ENCODE peak calls at places on chromosomes 1 and 21, in nine cellular contexts. G, S, Y, W, K, V, P, U and J are unnamed samples.

GRCh38 chr1:118949317-118949716 is 38.8 kb downstream of the TBX15 start:
- DNase-seq in P (peak; percentile 29), W (no peak), G (no peak), K (no peak), V (no peak), U (no peak), Y (no peak), S (peak; percentile 64), J (no peak)

GRCh38 chr1:107993920-107994319 is 28.9 kb upstream of the VAV3 start:
- DNase-seq in Y (no peak), K (no peak), U (no peak), V (no peak), G (no peak), P (no peak), W (no peak), S (no peak), J (no peak)

GRCh38 chr1:193183019-193183643 is 3.3 kb downstream of the B3GALT2 start:
- DNase-seq in U (no peak), P (no peak), W (peak; percentile 71), G (no peak), K (no peak), Y (no peak), V (no peak), S (no peak), J (peak; percentile 75)

GRCh38 chr1:174534789-174535188 is 87.0 kb downstream of the GPR52 start:
- DNase-seq in W (peak; percentile 82), G (no peak), U (no peak), S (no peak), P (no peak), V (no peak), K (no peak), Y (no peak), J (no peak)

GRCh38 chr1:35049116-35049515 is 17.4 kb upstream of the ZMYM6 start:
- DNase-seq in V (no peak), U (no peak), G (no peak), S (no peak), W (no peak), P (no peak), K (no peak), Y (no peak), J (no peak)

GRCh38 chr1:206448471-206448870 is 21.8 kb upstream of the IKBKE start:
- DNase-seq in G (no peak), P (no peak), U (no peak), V (no peak), K (no peak), W (no peak), Y (no peak), S (no peak), J (no peak)

GRCh38 chr1:101178688-101179491 is 57.9 kb upstream of the S1PR1 start:
- DNase-seq in G (no peak), K (no peak), W (no peak), V (no peak), S (no peak), Y (no peak), U (peak; percentile 17), P (no peak), J (no peak)

GRCh38 chr1:19738106-19738505 is 61.6 kb downstream of the TMCO4 start:
- DNase-seq in W (no peak), Y (peak; percentile 39), S (no peak), K (no peak), P (no peak), V (no peak), U (no peak), G (no peak), J (no peak)

GRCh38 chr1:224459051-224459450 is 24.5 kb upstream of the WDR26 start:
- DNase-seq in V (no peak), W (no peak), Y (no peak), G (no peak), S (no peak), K (no peak), P (no peak), U (no peak), J (peak; percentile 52)

GRCh38 chr1:83996175-83996574 is 2.8 kb downstream of the TTLL7 start:
- DNase-seq in P (no peak), S (no peak), K (no peak), V (no peak), Y (no peak), G (no peak), U (no peak), W (peak; percentile 2), J (no peak)

GRCh38 chr1:147786536-147786935 is 26.1 kb upstream of the GJA5 start:
- DNase-seq in P (no peak), G (no peak), K (no peak), W (no peak), Y (no peak), V (no peak), S (no peak), U (no peak), J (no peak)

DNA sequence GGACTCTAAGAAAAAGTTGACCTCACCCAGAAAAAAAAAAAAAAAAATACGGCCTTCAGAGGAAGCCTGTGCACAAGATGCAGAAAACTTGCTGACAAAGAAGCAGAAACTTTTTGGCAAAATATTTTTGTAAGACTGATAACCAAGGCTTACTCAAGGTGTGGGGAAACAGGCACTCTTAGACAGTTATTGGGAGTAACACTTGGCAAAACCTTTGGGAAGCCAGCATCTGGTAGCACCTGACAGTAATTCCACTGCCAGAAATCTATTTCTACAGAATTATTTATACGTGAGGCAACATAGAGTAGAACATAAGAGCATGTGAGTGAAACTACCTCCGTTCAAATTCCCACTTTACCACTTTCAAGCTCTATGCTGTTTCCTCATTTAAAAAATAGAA is 22.4 kb downstream of the MRPL39 start:
- DNase-seq in V (no peak), S (no peak), U (no peak), G (no peak), K (no peak), Y (peak; percentile 57), P (no peak), W (no peak), J (no peak)
- TF ChIP-seq POLR2A in V (no peak), S (no peak), U (no peak), G (no peak), K (no peak), Y (no peak), P (no peak), W (no peak), J (no peak)

GRCh38 chr1:110339427-110340206 is 440 bp downstream of the RBM15 start:
- DNase-seq in Y (no peak), U (peak; percentile 18), P (peak; percentile 47), K (peak; percentile 63), V (peak; percentile 30), W (peak; percentile 54), G (no peak), S (no peak), J (peak; percentile 81)
- TF ChIP-seq POLR2A in Y (peak; percentile 90), U (peak; percentile 84), P (peak; percentile 83), K (peak; percentile 85), V (peak; percentile 57), W (peak; percentile 82), G (no peak), S (peak; percentile 91), J (peak; percentile 96)

GRCh38 chr1:46315669-46316403 is 12.3 kb downstream of the UQCRH start:
- DNase-seq in G (no peak), W (peak; percentile 72), S (no peak), K (no peak), V (no peak), Y (no peak), U (no peak), P (no peak), J (no peak)

DNA sequence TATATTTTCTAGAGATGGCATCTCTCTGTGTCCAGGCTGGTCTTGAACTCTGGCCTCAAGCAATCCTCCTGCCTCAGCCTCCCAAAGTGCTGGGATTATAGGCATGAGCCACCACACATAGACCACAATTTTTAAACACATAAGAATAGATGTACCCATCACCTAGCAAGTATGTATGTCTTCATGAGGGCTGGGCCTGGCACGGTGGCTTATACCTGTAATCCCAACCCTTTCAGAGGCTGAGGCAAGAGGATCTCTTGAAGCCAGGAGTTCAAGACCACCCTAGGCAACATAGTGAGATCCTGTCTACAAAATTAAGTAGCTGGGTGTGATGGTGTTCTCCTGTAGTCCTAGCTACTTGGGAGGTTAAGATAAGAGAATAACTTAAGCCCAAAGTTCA is 13.8 kb downstream of the UQCRH start:
- DNase-seq in U (no peak), W (no peak), S (no peak), V (no peak), Y (no peak), G (no peak), K (no peak), P (no peak), J (no peak)
- TF ChIP-seq POLR2A in U (no peak), W (no peak), S (no peak), V (no peak), Y (no peak), G (no peak), K (no peak), P (no peak), J (no peak)

GRCh38 chr1:26771285-26771642 is 16.5 kb upstream of the PIGV start:
- DNase-seq in U (no peak), W (no peak), G (no peak), S (no peak), V (no peak), K (no peak), P (no peak), Y (no peak), J (no peak)

GRCh38 chr1:26768755-26769154 is 19.0 kb upstream of the PIGV start:
- DNase-seq in P (no peak), U (no peak), Y (peak; percentile 49), K (no peak), W (peak; percentile 76), G (no peak), S (no peak), V (no peak), J (no peak)

GRCh38 chr1:26774462-26774861 is 13.3 kb upstream of the PIGV start:
- DNase-seq in S (no peak), Y (no peak), G (no peak), V (no peak), P (no peak), K (no peak), W (no peak), U (no peak), J (no peak)

GRCh38 chr1:26772687-26773086 is 15.1 kb upstream of the PIGV start:
- DNase-seq in P (peak; percentile 35), G (no peak), S (no peak), W (peak; percentile 99), U (no peak), Y (no peak), V (peak; percentile 28), K (no peak), J (no peak)

DNA sequence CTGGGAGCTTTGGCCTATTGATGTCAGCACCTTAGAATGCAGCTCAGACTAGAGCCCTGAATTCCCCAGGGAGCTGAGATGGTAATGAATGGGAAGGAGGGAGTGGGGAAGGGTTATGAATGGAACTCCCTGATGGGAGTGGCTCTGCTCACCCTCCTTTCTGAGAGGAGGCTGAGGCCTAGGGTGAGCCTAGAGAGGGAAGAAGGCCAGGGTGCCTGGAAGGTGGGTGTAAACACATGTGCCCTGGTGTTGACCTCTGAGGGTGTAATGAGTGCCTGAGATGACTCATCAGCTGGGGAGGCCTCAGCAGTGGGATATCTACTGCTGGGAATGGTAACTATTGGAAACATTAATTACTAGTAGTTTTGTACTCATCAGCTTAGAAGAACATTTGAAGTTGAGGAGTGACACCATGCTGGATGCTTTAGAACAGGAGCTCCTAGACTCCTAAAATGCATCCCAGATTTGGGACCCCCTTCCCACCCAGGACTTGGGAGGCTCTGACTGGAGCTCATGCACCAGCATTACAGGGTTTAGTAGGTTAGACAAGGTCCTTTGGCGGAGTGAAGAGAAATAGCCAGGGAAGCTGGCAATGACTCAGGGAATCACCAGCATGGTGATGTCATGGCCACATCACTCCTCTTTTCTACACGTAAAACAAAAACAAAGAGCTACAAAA is 16.0 kb upstream of the PIGV start:
- DNase-seq in U (no peak), S (no peak), K (no peak), Y (peak; percentile 32), V (peak; percentile 69), G (no peak), W (peak; percentile 99), P (no peak), J (no peak)
- TF ChIP-seq POLR2A in U (no peak), S (no peak), K (no peak), Y (no peak), V (no peak), G (no peak), W (peak; percentile 60), P (no peak), J (no peak)

GRCh38 chr1:29230553-29231378 is at the start of gene MECR:
- DNase-seq in P (peak; percentile 91), S (peak; percentile 96), K (peak; percentile 95), V (peak; percentile 80), U (peak; percentile 97), W (peak; percentile 89), G (peak; percentile 49), Y (peak; percentile 92), J (peak; percentile 97)
- TF ChIP-seq POLR2A in P (peak; percentile 42), S (peak; percentile 54), K (peak; percentile 75), V (peak; percentile 67), U (peak; percentile 85), W (peak; percentile 80), G (no peak), Y (peak; percentile 70), J (peak; percentile 79)